ENCODE peak calls at places on chromosome 4, in seven cellular contexts. One of them, this sample, is unnamed.

GRCh38 chr4:188735082-188735481 is 595.8 kb downstream of the TRIML1 start:
- DNase-seq in WTC11: no peak
- DNase-seq in spleen: no peak
- DNase-seq in A673: no peak
- DNase-seq in RWPE1: no peak
- DNase-seq in endothelial cell: no peak
- DNase-seq in brain microvascular endothelial cell: no peak
- DNase-seq in this sample: no peak

GRCh38 chr4:25021206-25021605 is 9.5 kb downstream of the LGI2 start:
- DNase-seq in brain microvascular endothelial cell: no peak
- DNase-seq in RWPE1: no peak
- DNase-seq in spleen: no peak
- DNase-seq in WTC11: no peak
- DNase-seq in endothelial cell: no peak
- DNase-seq in A673: peak; percentile 23
- DNase-seq in this sample: no peak

GRCh38 chr4:133377286-133377685 is 228.2 kb downstream of the PCDH10 start:
- DNase-seq in endothelial cell: no peak
- DNase-seq in brain microvascular endothelial cell: no peak
- DNase-seq in A673: no peak
- DNase-seq in WTC11: peak; percentile 11
- DNase-seq in RWPE1: no peak
- DNase-seq in spleen: no peak
- DNase-seq in this sample: no peak

GRCh38 chr4:79232555-79232954 is 93.3 kb downstream of the NAA11 start:
- DNase-seq in RWPE1: no peak
- DNase-seq in brain microvascular endothelial cell: peak; percentile 14
- DNase-seq in spleen: no peak
- DNase-seq in A673: no peak
- DNase-seq in WTC11: no peak
- DNase-seq in endothelial cell: no peak
- DNase-seq in this sample: no peak

GRCh38 chr4:186297013-186297645 is 31.1 kb downstream of the F11 start:
- DNase-seq in RWPE1: peak; percentile 53
- DNase-seq in WTC11: no peak
- DNase-seq in spleen: no peak
- DNase-seq in A673: peak; percentile 79
- DNase-seq in brain microvascular endothelial cell: peak; percentile 48
- DNase-seq in endothelial cell: peak; percentile 31
- DNase-seq in this sample: no peak

GRCh38 chr4:175906397-175906796 is 94.3 kb upstream of the GPM6A start:
- DNase-seq in WTC11: no peak
- DNase-seq in endothelial cell: no peak
- DNase-seq in brain microvascular endothelial cell: no peak
- DNase-seq in spleen: no peak
- DNase-seq in RWPE1: no peak
- DNase-seq in A673: no peak
- DNase-seq in this sample: no peak

GRCh38 chr4:173521474-173522159 is 8.4 kb downstream of the HAND2 start:
- DNase-seq in spleen: no peak
- DNase-seq in endothelial cell: no peak
- DNase-seq in WTC11: no peak
- DNase-seq in brain microvascular endothelial cell: no peak
- DNase-seq in A673: no peak
- DNase-seq in RWPE1: peak; percentile 19
- DNase-seq in this sample: peak; percentile 78

GRCh38 chr4:86641516-86642090 is 47.5 kb downstream of the PTPN13 start:
- DNase-seq in brain microvascular endothelial cell: no peak
- DNase-seq in endothelial cell: no peak
- DNase-seq in spleen: no peak
- DNase-seq in WTC11: no peak
- DNase-seq in A673: no peak
- DNase-seq in RWPE1: no peak
- DNase-seq in this sample: no peak

GRCh38 chr4:71415491-71415890 is 76.7 kb downstream of the SLC4A4 start:
- DNase-seq in RWPE1: no peak
- DNase-seq in WTC11: no peak
- DNase-seq in A673: no peak
- DNase-seq in brain microvascular endothelial cell: peak; percentile 7
- DNase-seq in endothelial cell: no peak
- DNase-seq in spleen: no peak
- DNase-seq in this sample: no peak

GRCh38 chr4:134216436-134216835 is 14.8 kb upstream of the PABPC4L start:
- DNase-seq in A673: no peak
- DNase-seq in WTC11: no peak
- DNase-seq in RWPE1: no peak
- DNase-seq in brain microvascular endothelial cell: peak; percentile 59
- DNase-seq in endothelial cell: no peak
- DNase-seq in spleen: no peak
- DNase-seq in this sample: no peak

GRCh38 chr4:112813790-112814189 is 176.8 kb downstream of the LARP7 start:
- DNase-seq in RWPE1: no peak
- DNase-seq in spleen: no peak
- DNase-seq in endothelial cell: no peak
- DNase-seq in A673: no peak
- DNase-seq in brain microvascular endothelial cell: peak; percentile 33
- DNase-seq in WTC11: no peak
- DNase-seq in this sample: no peak

GRCh38 chr4:175422331-175422730 is 389.7 kb downstream of the GPM6A start:
- DNase-seq in brain microvascular endothelial cell: peak; percentile 60
- DNase-seq in WTC11: no peak
- DNase-seq in RWPE1: no peak
- DNase-seq in endothelial cell: no peak
- DNase-seq in A673: no peak
- DNase-seq in spleen: no peak
- DNase-seq in this sample: no peak

GRCh38 chr4:155759372-155760252 is 791 bp downstream of the GUCY1B1 start:
- DNase-seq in RWPE1: peak; percentile 9
- DNase-seq in WTC11: peak; percentile 50
- DNase-seq in brain microvascular endothelial cell: no peak
- DNase-seq in endothelial cell: peak; percentile 42
- DNase-seq in spleen: peak; percentile 83
- DNase-seq in A673: peak; percentile 11
- DNase-seq in this sample: peak; percentile 84

GRCh38 chr4:184028571-184028996 is 123.5 kb downstream of the STOX2 start:
- DNase-seq in brain microvascular endothelial cell: no peak
- DNase-seq in spleen: peak; percentile 82
- DNase-seq in A673: no peak
- DNase-seq in WTC11: no peak
- DNase-seq in endothelial cell: no peak
- DNase-seq in RWPE1: no peak
- DNase-seq in this sample: no peak

GRCh38 chr4:188986271-188986689 is 847.0 kb downstream of the TRIML1 start:
- DNase-seq in brain microvascular endothelial cell: peak; percentile 57
- DNase-seq in RWPE1: peak; percentile 70
- DNase-seq in spleen: no peak
- DNase-seq in WTC11: no peak
- DNase-seq in endothelial cell: no peak
- DNase-seq in A673: peak; percentile 44
- DNase-seq in this sample: no peak

GRCh38 chr4:131644619-131645018 is 1504.5 kb upstream of the PCDH10 start:
- DNase-seq in WTC11: peak; percentile 65
- DNase-seq in endothelial cell: peak; percentile 26
- DNase-seq in spleen: no peak
- DNase-seq in RWPE1: peak; percentile 25
- DNase-seq in brain microvascular endothelial cell: no peak
- DNase-seq in A673: peak; percentile 9
- DNase-seq in this sample: no peak

GRCh38 chr4:175996231-175996630 is 69.4 kb upstream of the WDR17 start:
- DNase-seq in WTC11: no peak
- DNase-seq in A673: no peak
- DNase-seq in brain microvascular endothelial cell: no peak
- DNase-seq in spleen: no peak
- DNase-seq in endothelial cell: no peak
- DNase-seq in RWPE1: no peak
- DNase-seq in this sample: no peak

GRCh38 chr4:25350561-25350960 is 26.5 kb upstream of the ANAPC4 start:
- DNase-seq in spleen: no peak
- DNase-seq in endothelial cell: no peak
- DNase-seq in A673: peak; percentile 18
- DNase-seq in RWPE1: no peak
- DNase-seq in WTC11: no peak
- DNase-seq in brain microvascular endothelial cell: no peak
- DNase-seq in this sample: no peak

GRCh38 chr4:113328514-113328913 is 279.1 kb downstream of the ANK2 start:
- DNase-seq in endothelial cell: peak; percentile 53
- DNase-seq in A673: peak; percentile 40
- DNase-seq in RWPE1: no peak
- DNase-seq in WTC11: peak; percentile 63
- DNase-seq in spleen: no peak
- DNase-seq in brain microvascular endothelial cell: no peak
- DNase-seq in this sample: no peak

GRCh38 chr4:141503260-141503659 is 133.1 kb upstream of the IL15 start:
- DNase-seq in brain microvascular endothelial cell: no peak
- DNase-seq in endothelial cell: no peak
- DNase-seq in RWPE1: no peak
- DNase-seq in spleen: no peak
- DNase-seq in WTC11: no peak
- DNase-seq in A673: no peak
- DNase-seq in this sample: no peak

GRCh38 chr4:113384600-113384999 is 335.1 kb downstream of the ANK2 start:
- DNase-seq in endothelial cell: no peak
- DNase-seq in spleen: no peak
- DNase-seq in A673: peak; percentile 87
- DNase-seq in RWPE1: peak; percentile 85
- DNase-seq in brain microvascular endothelial cell: no peak
- DNase-seq in WTC11: no peak
- DNase-seq in this sample: no peak

GRCh38 chr4:185112104-185112503 is 31.0 kb upstream of the SLC25A4 start:
- DNase-seq in WTC11: no peak
- DNase-seq in RWPE1: peak; percentile 94
- DNase-seq in A673: no peak
- DNase-seq in spleen: no peak
- DNase-seq in endothelial cell: peak; percentile 13
- DNase-seq in brain microvascular endothelial cell: peak; percentile 93
- DNase-seq in this sample: no peak

GRCh38 chr4:43337707-43338106 is 445.2 kb downstream of the GRXCR1 start:
- DNase-seq in spleen: no peak
- DNase-seq in endothelial cell: no peak
- DNase-seq in A673: no peak
- DNase-seq in brain microvascular endothelial cell: no peak
- DNase-seq in WTC11: no peak
- DNase-seq in RWPE1: peak; percentile 30
- DNase-seq in this sample: no peak

GRCh38 chr4:6687947-6688878 is 5.5 kb upstream of the S100P start:
- DNase-seq in A673: no peak
- DNase-seq in RWPE1: no peak
- DNase-seq in spleen: no peak
- DNase-seq in WTC11: no peak
- DNase-seq in endothelial cell: no peak
- DNase-seq in brain microvascular endothelial cell: no peak
- DNase-seq in this sample: no peak
- TF ChIP-seq CTCF in A673: no peak
- TF ChIP-seq CTCF in RWPE1: no peak
- TF ChIP-seq CTCF in spleen: no peak
- TF ChIP-seq CTCF in WTC11: no peak
- TF ChIP-seq CTCF in endothelial cell: no peak
- TF ChIP-seq CTCF in brain microvascular endothelial cell: no peak
- TF ChIP-seq CTCF in this sample: no peak

DNA sequence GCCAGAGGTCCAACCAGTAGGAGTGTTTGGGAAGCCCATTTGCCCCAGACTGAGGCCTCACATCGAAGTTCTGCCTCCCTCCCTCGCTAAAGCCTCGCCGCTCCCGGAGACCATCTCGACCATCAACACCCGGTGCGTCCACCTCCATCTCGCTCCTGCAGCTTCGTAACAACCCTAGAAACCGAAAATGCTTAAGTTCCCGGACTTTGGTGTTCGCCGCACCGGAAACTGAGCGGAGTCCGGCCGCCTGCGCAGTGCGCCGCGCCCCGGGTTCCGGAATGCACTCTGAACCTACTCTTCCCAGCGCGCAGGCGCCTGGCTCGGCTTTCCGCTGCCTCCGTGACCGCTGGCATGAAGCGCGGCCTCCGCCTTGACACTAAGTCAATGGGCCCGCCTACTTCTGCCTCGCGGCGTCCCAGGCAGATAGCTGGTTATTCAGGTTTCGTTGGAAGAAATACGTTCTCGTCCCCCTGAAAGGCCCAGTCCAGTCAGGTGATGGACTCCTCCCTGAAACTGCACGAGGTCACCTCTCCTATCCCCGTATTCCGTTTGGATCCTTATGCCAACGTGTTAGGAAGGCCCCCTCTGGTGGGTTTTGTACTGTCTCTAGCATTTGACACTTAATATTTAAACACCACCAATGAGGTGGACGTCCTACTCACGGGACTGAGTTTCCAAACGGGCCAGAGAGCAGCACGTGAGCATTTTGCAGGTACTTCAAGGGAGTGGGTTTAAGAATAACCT is 21.4 kb downstream of the FABP2 start:
- DNase-seq in endothelial cell: peak; percentile 93
- DNase-seq in spleen: peak; percentile 99
- DNase-seq in RWPE1: peak; percentile 89
- DNase-seq in WTC11: peak; percentile 93
- DNase-seq in brain microvascular endothelial cell: peak; percentile 90
- DNase-seq in A673: peak; percentile 92
- DNase-seq in this sample: peak; percentile 96
- TF ChIP-seq CTCF in endothelial cell: no peak
- TF ChIP-seq CTCF in spleen: no peak
- TF ChIP-seq CTCF in RWPE1: no peak
- TF ChIP-seq CTCF in WTC11: no peak
- TF ChIP-seq CTCF in brain microvascular endothelial cell: peak; percentile 30
- TF ChIP-seq CTCF in A673: peak; percentile 17
- TF ChIP-seq CTCF in this sample: peak; percentile 16

DNA sequence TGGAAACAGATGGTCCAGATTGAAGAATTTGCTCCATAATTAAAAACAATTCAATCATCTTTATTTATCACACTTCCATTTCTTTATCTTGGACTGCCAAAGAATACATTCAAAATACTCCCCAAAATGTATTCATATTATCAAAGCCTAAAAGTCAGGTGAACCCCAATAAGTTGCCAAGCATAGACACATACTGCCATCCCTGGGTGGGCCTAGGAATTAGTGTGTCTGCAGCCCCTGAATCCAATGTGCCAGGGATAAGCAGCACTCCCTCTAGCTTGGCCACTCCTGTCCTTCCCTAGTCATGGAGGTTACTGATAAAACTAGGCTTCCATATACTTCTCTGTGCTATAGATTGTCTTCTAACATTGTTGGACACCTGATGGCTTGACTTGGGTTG is 199.9 kb downstream of the TENM3 start:
- DNase-seq in WTC11: no peak
- DNase-seq in RWPE1: no peak
- DNase-seq in spleen: no peak
- DNase-seq in A673: no peak
- DNase-seq in brain microvascular endothelial cell: no peak
- DNase-seq in endothelial cell: no peak
- DNase-seq in this sample: no peak
- TF ChIP-seq CTCF in WTC11: no peak
- TF ChIP-seq CTCF in RWPE1: no peak
- TF ChIP-seq CTCF in spleen: no peak
- TF ChIP-seq CTCF in A673: peak; percentile 36
- TF ChIP-seq CTCF in brain microvascular endothelial cell: peak; percentile 13
- TF ChIP-seq CTCF in endothelial cell: no peak
- TF ChIP-seq CTCF in this sample: no peak

DNA sequence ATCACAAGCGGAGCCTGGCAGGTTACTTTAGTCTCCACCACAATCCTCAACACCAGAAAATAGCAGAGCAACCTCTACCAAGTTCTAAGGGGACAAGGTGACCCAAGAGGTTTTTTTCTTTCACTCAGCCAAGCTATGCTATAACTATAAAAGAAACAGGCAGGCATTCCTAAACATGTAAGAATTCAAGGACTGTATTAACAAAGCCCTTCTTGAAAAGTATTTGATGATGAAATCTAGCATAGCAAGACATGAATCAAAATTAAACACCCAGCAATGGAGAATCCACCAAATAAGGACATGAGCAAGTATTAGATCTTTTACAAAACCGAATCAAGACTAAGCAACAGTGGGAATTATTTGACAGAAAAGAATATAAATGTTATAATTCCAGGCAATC is 25.7 kb upstream of the C1QTNF7 start:
- DNase-seq in WTC11: no peak
- DNase-seq in brain microvascular endothelial cell: no peak
- DNase-seq in RWPE1: peak; percentile 3
- DNase-seq in endothelial cell: no peak
- DNase-seq in spleen: no peak
- DNase-seq in A673: no peak
- DNase-seq in this sample: no peak
- TF ChIP-seq CTCF in WTC11: no peak
- TF ChIP-seq CTCF in brain microvascular endothelial cell: no peak
- TF ChIP-seq CTCF in RWPE1: no peak
- TF ChIP-seq CTCF in endothelial cell: no peak
- TF ChIP-seq CTCF in spleen: no peak
- TF ChIP-seq CTCF in A673: no peak
- TF ChIP-seq CTCF in this sample: no peak

This sample was measured in osteocyte.